ENCODE peak calls at places on chromosomes 13 and 19, in seven cellular contexts. X is suprapubic skin, B is MM.1S, L is tibial nerve, K is cardiac muscle cell, T is heart right ventricle, N is breast epithelium. U is an unnamed sample.
A peak's percentile ranks its signal among the peaks of the same experiment; 100 is the strongest.

GRCh38 chr13:25908390-25908789 is 143.4 kb downstream of the SHISA2 start:
- DNase-seq in B (no peak), L (no peak), T (no peak), K (no peak), X (no peak), N (no peak), U (no peak)

GRCh38 chr19:5253403-5254110 is 87.1 kb downstream of the PTPRS start:
- DNase-seq in L (no peak), B (no peak), X (no peak), K (no peak), T (no peak), N (no peak), U (no peak)

GRCh38 chr13:39415403-39415802 is 187.6 kb downstream of the LHFPL6 start:
- DNase-seq in L (no peak), K (peak; percentile 77), N (no peak), X (no peak), T (peak; percentile 60), B (no peak), U (peak; percentile 41)

GRCh38 chr19:3365093-3365446 is 1.3 kb upstream of the NFIC start:
- DNase-seq in B (no peak), X (no peak), T (no peak), N (no peak), L (no peak), K (no peak), U (no peak)

GRCh38 chr13:100497394-100497793 is 91.2 kb downstream of the GGACT start:
- DNase-seq in L (no peak), B (peak; percentile 88), K (peak; percentile 87), T (no peak), N (no peak), X (no peak), U (no peak)

GRCh38 chr13:101474419-101474957 is 22.0 kb downstream of the ITGBL1 start:
- DNase-seq in N (no peak), T (no peak), B (no peak), X (no peak), L (no peak), K (peak; percentile 93), U (no peak)

GRCh38 chr19:7989071-7989575 is 16.3 kb downstream of the ELAVL1 start:
- DNase-seq in N (no peak), L (no peak), K (no peak), X (no peak), T (no peak), B (no peak), U (no peak)

GRCh38 chr13:42354246-42355117 is 82.5 kb downstream of the AKAP11 start:
- DNase-seq in N (no peak), T (no peak), L (no peak), K (peak; percentile 76), X (no peak), B (no peak), U (no peak)

GRCh38 chr13:34246511-34246910 is 428.6 kb downstream of the RFC3 start:
- DNase-seq in X (no peak), B (no peak), N (no peak), T (no peak), L (no peak), K (peak; percentile 22), U (no peak)

GRCh38 chr13:44697058-44697457 is 120.9 kb upstream of the TSC22D1 start:
- DNase-seq in N (no peak), K (no peak), B (no peak), L (no peak), T (no peak), X (no peak), U (no peak)

GRCh38 chr13:52925775-52926285 is 77.4 kb upstream of the PCDH8 start:
- DNase-seq in K (no peak), B (no peak), L (no peak), T (peak; percentile 23), X (no peak), N (no peak), U (peak; percentile 61)

GRCh38 chr13:33940898-33941297 is 122.9 kb downstream of the RFC3 start:
- DNase-seq in K (peak; percentile 24), B (no peak), X (no peak), N (no peak), L (no peak), T (no peak), U (no peak)

DNA sequence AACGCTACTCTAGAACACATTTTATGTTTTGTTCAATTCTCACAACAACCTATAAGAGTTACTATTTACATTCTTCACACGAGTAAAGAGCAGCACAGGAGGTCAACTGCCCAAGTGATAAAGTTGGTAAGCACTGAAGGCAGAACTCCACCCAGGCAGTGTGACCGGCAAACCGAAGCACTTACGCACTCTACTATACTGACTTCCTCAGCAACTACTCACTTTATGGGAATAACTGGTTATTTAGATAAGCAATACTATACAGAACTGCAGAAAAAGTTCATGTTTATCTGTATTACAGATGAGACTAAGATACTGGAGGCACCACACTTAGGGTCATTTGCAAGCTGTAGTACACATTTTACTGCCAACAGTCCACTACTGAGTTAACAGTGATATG is 28.8 kb downstream of the FOXO1 start:
- DNase-seq in N (no peak), L (no peak), K (no peak), X (no peak), B (no peak), T (no peak), U (no peak)
- H3K4me3 ChIP-seq in N (no peak overlapping the region), L (no peak overlapping the region), K (no peak overlapping the region), X (no peak overlapping the region), B (no peak overlapping the region), T (peak overlapping the region; percentile 12), U (peak overlapping the region; percentile 7)

GRCh38 chr13:110328509-110328908 is 21.4 kb downstream of the COL4A2 start:
- DNase-seq in N (no peak), X (no peak), L (no peak), T (no peak), K (no peak), B (no peak), U (no peak)

GRCh38 chr13:110330491-110331001 is 23.5 kb downstream of the COL4A2 start:
- DNase-seq in T (no peak), X (no peak), B (no peak), L (no peak), N (no peak), K (peak; percentile 33), U (no peak)

GRCh38 chr13:110329798-110330461 is 22.8 kb downstream of the COL4A2 start:
- DNase-seq in T (no peak), B (no peak), K (peak; percentile 49), X (no peak), L (no peak), N (no peak), U (no peak)

GRCh38 chr13:110327036-110327790 is 20.1 kb downstream of the COL4A2 start:
- DNase-seq in N (no peak), B (no peak), L (no peak), K (no peak), T (no peak), X (no peak), U (no peak)

DNA sequence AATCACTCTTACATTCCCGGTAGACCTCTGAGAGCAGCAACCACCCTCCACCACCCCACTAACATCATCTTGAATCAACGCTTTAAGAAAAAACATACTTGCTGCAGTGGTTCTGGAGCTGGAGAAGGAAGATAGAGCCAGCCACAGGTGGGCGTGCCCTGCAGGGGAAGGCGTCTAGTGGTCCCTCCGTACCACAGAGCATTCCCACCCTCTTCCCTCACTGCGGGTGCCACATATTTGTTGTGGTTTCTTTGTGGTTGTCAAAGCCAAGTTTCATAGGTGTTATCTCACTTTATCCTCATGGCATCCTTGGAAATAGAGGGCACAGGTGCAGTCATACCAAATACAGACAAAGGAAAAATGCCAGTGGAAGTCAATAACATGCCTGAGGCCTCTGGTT is 22.2 kb downstream of the COL4A2 start:
- DNase-seq in K (no peak), L (no peak), T (no peak), X (no peak), N (no peak), B (no peak), U (no peak)
- H3K36me3 ChIP-seq in K (no peaks in the 10 kb centered on the region), L (peaks cover 13% of the 10 kb centered on the region), T (peaks cover 10% of the 10 kb centered on the region), X (no peaks in the 10 kb centered on the region), N (no peaks in the 10 kb centered on the region), B (no peaks in the 10 kb centered on the region), U (no peaks in the 10 kb centered on the region)

DNA sequence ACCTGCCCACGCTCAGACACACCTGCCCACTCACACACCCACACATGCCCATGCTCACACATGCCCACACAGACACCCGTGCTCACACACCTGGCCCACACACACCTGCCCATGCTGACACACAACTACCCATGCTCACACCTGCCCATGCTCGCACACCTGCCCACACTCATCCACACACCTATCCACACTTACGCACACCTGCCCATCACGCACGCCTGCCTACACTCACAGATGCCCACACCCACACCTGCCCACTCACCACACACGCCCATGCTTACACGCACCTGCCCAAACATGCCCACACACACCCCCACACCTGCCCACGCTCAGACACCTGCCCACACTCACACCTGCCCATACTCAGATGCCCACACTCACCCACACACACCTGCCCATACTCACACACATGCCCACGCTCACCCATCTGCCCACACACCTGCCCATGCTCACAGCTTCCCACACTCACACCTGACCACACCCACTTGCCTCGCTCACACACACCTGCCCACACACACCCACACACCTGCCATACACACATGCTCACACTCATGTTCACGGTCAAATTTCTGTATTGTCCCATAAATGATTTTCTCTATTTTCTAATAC is 15.6 kb downstream of the IL17D start:
- DNase-seq in K (no peak), N (no peak), X (no peak), L (no peak), T (no peak), B (no peak), U (no peak)
- H3K4me1 ChIP-seq in K (peaks cover 19% of the 10 kb centered on the region), N (peaks cover 3% of the 10 kb centered on the region), X (peaks cover 14% of the 10 kb centered on the region), L (peaks cover 8% of the 10 kb centered on the region), T (peaks cover 21% of the 10 kb centered on the region), B (no peaks in the 10 kb centered on the region), U (peaks cover 8% of the 10 kb centered on the region)

DNA sequence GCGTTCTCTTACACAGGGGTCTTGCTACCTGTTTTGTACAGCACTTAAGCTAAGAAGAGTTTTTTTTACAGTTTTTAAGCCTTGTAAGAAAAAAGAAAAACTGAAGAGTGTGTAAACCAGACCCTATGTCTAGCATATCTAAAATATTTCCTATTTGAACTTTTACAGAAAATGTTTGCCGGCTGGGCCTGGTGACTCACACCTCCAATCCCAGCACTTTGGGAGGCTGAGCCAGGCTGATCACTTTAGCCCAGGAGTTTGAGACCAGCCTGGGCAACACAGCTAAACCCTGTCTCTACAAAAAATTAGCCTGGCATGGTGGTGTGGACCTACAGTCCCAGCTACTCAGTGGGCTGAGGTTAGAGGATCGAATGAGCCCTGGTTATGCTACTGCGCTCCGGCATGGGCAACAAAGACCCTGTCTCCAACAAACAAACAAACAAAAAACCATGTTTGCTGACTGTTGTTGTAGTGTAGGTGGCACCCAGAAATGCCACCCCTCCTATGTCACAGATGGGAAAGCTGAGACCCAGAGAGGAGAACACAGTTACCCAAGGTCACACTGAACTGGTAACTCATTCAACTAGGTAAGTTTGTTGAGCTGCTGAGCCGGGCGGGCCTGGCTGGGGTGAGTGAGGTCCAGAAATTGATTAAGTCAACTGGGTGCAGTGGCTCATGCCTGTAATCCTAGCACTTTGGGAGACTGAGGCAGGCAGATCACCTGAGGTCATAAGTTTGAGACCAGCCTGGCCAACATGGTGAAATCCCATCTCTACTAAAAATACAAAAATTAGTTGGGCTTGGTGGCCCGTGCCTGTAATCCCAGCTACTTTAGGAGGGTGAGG is 1.9 kb upstream of the VASP start:
- DNase-seq in L (no peak), K (peak; percentile 50), B (no peak), X (no peak), T (no peak), N (no peak), U (no peak)
- H3K4me3 ChIP-seq in L (no peak overlapping the region), K (no peak overlapping the region), B (no peak overlapping the region), X (no peak overlapping the region), T (no peak overlapping the region), N (no peak overlapping the region), U (no peak overlapping the region)

GRCh38 chr19:12140545-12141404 is 625 bp upstream of the ZNF20 start:
- DNase-seq in T (peak; percentile 88), B (peak; percentile 76), L (peak; percentile 72), K (peak; percentile 89), X (peak; percentile 92), N (peak; percentile 91), U (peak; percentile 93)
- H3K36me3 ChIP-seq in T (peaks cover 43% of the 10 kb centered on the region), B (no peaks in the 10 kb centered on the region), L (peaks cover 37% of the 10 kb centered on the region), K (peaks cover 26% of the 10 kb centered on the region), X (peaks cover 28% of the 10 kb centered on the region), N (no peaks in the 10 kb centered on the region), U (peaks cover 17% of the 10 kb centered on the region)

GRCh38 chr19:46978470-46978869 is 41.2 kb upstream of the NPAS1 start:
- DNase-seq in K (no peak), L (no peak), B (no peak), N (no peak), T (no peak), X (no peak), U (no peak)
- H3K4me1 ChIP-seq in K (peaks cover 32% of the 10 kb centered on the region), L (peaks cover 54% of the 10 kb centered on the region), B (peaks cover 12% of the 10 kb centered on the region), N (peaks cover 48% of the 10 kb centered on the region), T (peaks cover 57% of the 10 kb centered on the region), X (peaks cover 82% of the 10 kb centered on the region), U (peaks cover 86% of the 10 kb centered on the region)